ENCODE peak calls at places on chromosomes 16 and 17, in six cellular contexts. B is lower leg skin; F is GM12864; J is suprapubic skin; V is CD8-positive, alpha-beta T cell; N is thyroid gland. S is an unnamed sample.

GRCh38 chr17:71978435-71978834 is 142.4 kb upstream of the SOX9 start:
- DNase-seq in B (no peak), F (no peak), J (no peak), V (no peak), N (no peak), S (no peak)

GRCh38 chr17:39823407-39824054 is 40.6 kb downstream of the IKZF3 start:
- DNase-seq in B (no peak), F (no peak), J (no peak), V (no peak), N (no peak), S (no peak)

GRCh38 chr17:35786941-35787432 is 8.5 kb downstream of the MMP28 start:
- DNase-seq in B (peak), F (no peak), J (no peak), V (no peak), N (no peak), S (no peak)

GRCh38 chr17:29116652-29117439 is 63.4 kb downstream of the MYO18A start:
- DNase-seq in B (peak), F (no peak), J (peak), V (peak), N (peak), S (peak)

GRCh38 chr17:10046786-10047609 is 141.9 kb upstream of the RCVRN start:
- DNase-seq in B (no peak), F (no peak), J (no peak), V (no peak), N (no peak), S (no peak)

GRCh38 chr16:68384293-68385255 is 63.7 kb downstream of the SMPD3 start:
- DNase-seq in B (no peak), F (no peak), J (no peak), V (no peak), N (no peak), S (no peak)

GRCh38 chr17:59356543-59357218 is 25.2 kb downstream of the YPEL2 start:
- DNase-seq in B (no peak), F (no peak), J (no peak), V (no peak), N (no peak), S (no peak)

GRCh38 chr17:11944587-11944986 is 52.7 kb downstream of the ZNF18 start:
- DNase-seq in B (no peak), F (no peak), J (no peak), V (no peak), N (no peak), S (no peak)

GRCh38 chr17:77709594-77709993 is 248.9 kb upstream of the TNRC6C start:
- DNase-seq in B (peak), F (no peak), J (no peak), V (no peak), N (no peak), S (peak)

GRCh38 chr17:80474231-80474932 is 2.0 kb downstream of the NPTX1 start:
- DNase-seq in B (no peak), F (no peak), J (no peak), V (no peak), N (no peak), S (no peak)

GRCh38 chr16:48188449-48189102 is 32.8 kb upstream of the ABCC12 start:
- DNase-seq in B (no peak), F (peak), J (no peak), V (no peak), N (no peak), S (no peak)

GRCh38 chr17:27418366-27418615 is 38.0 kb upstream of the KSR1 start:
- DNase-seq in B (peak), F (no peak), J (no peak), V (no peak), N (no peak), S (no peak)

GRCh38 chr17:40343126-40344119 is 21.1 kb downstream of the GJD3 start:
- DNase-seq in B (no peak), F (no peak), J (no peak), V (no peak), N (no peak), S (no peak)

GRCh38 chr16:27112093-27112811 is 45.5 kb downstream of the C16orf82 start:
- DNase-seq in B (peak), F (no peak), J (no peak), V (no peak), N (no peak), S (peak)

GRCh38 chr16:86498155-86498651 is 12.1 kb upstream of the FOXF1 start:
- DNase-seq in B (no peak), F (no peak), J (no peak), V (no peak), N (no peak), S (no peak)
- TF ChIP-seq CTCF in B (no peak), F (no peak), J (no peak), V (no peak), N (no peak), S (peak)

DNA sequence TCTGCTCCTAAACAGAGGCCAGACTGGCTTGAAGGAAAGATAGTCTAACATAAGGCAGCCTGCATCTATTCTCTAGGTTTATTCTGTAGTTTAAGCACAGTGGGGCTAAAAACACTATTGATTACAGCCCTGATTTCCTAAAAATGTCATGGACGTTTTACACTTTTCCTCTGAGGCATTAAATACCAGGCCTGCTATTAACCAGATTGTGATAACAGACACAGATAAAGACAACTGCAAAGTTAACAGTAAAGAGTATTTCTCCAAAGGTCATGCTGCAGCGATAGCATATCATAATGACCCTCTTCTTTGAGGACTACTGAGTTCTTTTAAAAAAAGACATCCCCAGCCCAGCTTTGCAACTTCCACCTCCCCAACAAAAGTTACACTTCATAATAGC is 59.6 kb upstream of the MON1B start:
- DNase-seq in B (no peak), F (no peak), J (no peak), V (no peak), N (no peak), S (no peak)
- TF ChIP-seq CTCF in B (no peak), F (no peak), J (no peak), V (no peak), N (no peak), S (no peak)

DNA sequence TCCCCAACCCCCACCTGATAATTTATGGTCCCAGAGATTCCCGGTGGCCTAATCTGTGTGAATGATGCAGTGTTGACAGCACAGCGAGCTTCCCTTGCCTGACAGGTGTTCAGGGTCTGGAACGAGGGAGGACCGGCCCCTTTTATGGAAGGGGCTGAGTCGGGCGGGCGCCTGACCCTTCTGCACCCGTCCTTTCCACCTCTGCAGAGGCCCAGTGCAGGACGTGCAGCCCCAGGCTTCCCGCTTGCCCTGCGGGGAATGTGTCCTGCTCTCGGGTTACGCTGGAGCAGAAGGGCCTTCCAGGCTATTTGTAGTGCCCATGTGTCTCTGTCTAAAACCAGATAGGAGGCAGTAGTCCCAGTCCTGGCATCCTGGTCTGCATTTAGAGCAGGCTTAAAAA is 16.2 kb downstream of the SMTNL2 start:
- DNase-seq in B (no peak), F (no peak), J (no peak), V (no peak), N (no peak), S (no peak)
- TF ChIP-seq CTCF in B (no peak), F (no peak), J (no peak), V (no peak), N (no peak), S (no peak)

DNA sequence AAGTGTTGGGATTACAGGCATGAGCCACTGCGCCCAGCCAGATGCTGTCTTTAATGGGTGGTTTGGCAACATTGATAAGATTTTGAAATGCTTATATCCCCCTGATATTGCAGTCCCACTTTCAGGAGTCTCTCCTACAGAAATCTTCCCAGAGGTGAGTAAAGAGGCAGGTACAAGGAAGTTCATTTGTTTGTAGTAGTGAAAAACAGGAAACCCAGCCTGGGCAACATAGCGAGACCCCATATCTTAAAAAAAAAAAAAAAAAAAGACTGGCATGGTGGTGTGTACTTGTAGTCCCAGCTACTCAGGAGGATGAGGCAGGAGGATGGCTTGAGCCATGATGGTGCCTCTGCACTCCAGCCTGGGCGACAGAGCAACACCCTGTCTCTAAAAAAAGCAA is 6.2 kb upstream of the NUPR1 start:
- DNase-seq in B (no peak), F (no peak), J (no peak), V (no peak), N (no peak), S (no peak)
- TF ChIP-seq CTCF in B (no peak), F (no peak), J (no peak), V (no peak), N (no peak), S (no peak)

GRCh38 chr16:71460246-71460645 is 1.8 kb downstream of the ZNF23 start:
- DNase-seq in B (no peak), F (no peak), J (no peak), V (no peak), N (no peak), S (no peak)

GRCh38 chr16:71467810-71468209 is 5.8 kb upstream of the ZNF23 start:
- DNase-seq in B (no peak), F (no peak), J (no peak), V (peak), N (peak), S (no peak)

GRCh38 chr16:71456801-71457200 is 5.2 kb downstream of the ZNF23 start:
- DNase-seq in B (no peak), F (no peak), J (no peak), V (no peak), N (no peak), S (no peak)

GRCh38 chr16:71459510-71459909 is 2.5 kb downstream of the ZNF23 start:
- DNase-seq in B (no peak), F (no peak), J (no peak), V (no peak), N (no peak), S (no peak)

DNA sequence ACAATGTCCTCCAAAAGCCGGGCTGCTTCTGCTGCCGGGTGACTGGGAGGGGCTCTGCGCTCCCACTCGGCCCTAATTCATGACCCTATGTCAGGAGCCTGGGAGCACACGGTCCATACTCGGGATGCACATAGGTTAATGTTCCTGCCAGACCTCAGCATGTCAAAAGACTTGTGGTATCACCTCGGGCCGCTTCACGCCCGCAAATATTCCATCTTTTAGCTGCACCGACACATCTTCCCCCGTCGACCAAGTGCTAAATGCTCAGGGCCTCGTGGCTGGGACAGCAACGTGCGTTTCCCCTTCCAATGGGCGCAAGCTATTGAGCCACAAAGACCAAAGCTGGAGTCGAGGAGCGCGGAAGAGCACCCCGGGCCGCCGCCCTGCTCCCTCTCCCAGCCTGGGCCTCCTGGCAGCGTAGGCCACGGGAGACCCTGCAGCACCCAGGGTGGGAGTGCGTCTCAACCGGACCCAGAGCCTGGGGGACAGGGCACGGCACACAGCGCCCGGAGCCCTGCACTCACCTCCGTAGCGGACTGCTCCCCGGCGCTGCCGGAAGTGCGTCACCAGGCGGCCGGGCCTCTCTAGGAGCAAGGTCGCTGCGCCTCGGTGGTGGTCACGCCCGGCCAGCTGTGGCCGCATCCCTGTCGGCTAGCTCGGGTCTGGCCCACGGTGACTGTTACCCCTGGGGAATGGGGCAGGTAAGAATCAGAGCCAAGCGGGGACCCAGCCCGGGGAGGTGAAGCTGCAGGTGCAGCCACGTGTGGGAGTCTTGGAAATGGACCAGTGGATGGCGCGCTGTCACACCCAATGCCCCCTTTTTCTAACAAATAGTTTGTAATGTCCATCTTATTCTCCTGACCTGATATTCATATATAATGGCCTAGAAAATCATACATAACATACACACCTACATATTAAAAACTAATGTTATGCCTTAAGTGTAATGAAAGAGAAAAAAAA is at the start of gene ZNF23:
- DNase-seq in B (peak), F (peak), J (peak), V (peak), N (peak), S (peak)
- TF ChIP-seq CTCF in B (no peak), F (peak), J (no peak), V (peak), N (no peak), S (no peak)

DNA sequence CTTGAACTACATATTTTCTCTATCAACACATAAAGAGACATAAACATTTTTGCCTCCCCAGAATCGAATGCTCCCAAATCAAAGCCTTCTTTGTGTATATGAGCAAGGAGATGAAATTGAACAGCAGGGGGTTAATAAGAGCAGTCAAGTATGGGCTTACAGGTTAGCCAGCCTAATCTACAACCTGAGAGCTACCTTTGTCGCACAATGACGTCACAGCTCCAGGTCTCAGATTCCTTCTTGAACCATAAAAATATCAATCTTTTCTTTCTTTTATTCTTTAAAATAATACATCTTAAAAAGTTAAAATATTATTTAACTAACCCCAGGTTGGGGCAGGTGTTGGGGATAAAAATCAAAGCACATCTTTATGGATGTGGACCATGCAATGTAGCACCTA is 482.9 kb upstream of the CDH11 start:
- DNase-seq in B (no peak), F (no peak), J (no peak), V (no peak), N (no peak), S (no peak)
- TF ChIP-seq CTCF in B (no peak), F (no peak), J (no peak), V (no peak), N (no peak), S (no peak)

GRCh38 chr16:63038563-63039131 is 1002.4 kb upstream of the CDH8 start:
- DNase-seq in B (no peak), F (no peak), J (no peak), V (no peak), N (no peak), S (no peak)

DNA sequence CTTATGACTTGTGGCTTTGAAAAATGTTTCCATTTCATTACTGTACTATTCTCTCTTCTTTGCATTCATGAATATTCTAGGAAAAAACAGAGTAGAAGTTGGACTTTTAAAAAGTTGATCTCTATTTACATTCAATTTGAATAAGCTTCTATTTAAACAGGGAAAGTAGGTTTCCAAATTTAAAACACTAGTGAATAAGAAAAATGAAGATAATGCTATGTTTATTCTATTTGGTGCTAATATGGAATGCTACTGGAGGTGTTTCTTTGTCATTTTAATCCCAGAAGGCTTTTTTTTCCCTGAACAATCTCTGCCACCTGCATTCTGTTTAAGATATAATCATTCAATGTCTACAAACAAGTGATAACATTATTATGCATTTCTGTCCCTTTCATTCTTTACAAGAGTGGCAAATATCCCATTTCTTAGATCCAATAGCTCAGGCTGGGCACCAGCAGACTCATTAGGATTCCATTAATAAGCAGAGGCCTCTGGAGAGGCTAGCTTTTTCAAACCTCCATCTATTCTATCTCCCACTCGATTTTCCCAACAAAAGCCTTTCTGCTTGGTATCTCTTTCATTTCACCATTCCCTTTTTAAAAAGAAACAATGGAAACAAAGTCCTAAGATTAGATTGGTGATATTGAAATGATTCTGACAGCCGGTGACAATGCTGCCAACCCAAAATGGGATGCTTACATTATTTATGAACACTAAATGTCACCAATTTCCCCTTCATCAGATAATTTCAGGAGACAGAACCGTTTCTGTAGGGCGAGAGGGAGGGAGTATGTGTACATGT is 1001.7 kb upstream of the CDH8 start:
- DNase-seq in B (no peak), F (no peak), J (no peak), V (no peak), N (no peak), S (no peak)
- TF ChIP-seq CTCF in B (no peak), F (no peak), J (no peak), V (no peak), N (no peak), S (no peak)

DNA sequence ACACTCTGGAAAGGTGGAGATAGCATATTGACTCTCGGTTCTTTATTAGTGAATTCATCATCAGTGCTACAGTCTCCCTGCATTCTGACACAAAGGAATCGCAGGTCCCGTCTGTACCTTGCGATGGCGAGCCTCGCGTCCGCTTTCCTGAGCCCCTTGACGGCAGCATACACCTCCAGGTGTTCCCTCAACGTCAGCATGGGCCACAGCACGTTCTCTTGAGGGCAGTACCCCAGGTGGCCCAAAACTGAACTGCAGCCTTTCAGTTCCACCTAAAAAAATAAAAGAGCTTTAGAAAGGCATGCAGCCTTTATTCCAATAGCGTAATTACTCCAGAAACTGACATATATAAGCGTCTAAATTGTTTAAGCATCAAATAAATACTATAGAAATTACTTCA is 24.2 kb upstream of the ABCA9 start:
- DNase-seq in B (no peak), F (no peak), J (no peak), V (no peak), N (peak), S (no peak)
- TF ChIP-seq CTCF in B (no peak), F (peak), J (no peak), V (peak), N (no peak), S (peak)

S was measured in type B pancreatic cell.